ENCODE peak calls at places on chromosomes 13 and 19, in four cellular contexts. One of them, this sample, is unnamed.

GRCh38 chr13:64075543-64076271 is 2660.1 kb upstream of the PCDH20 start:
- DNase-seq in K562: peak
- DNase-seq in HepG2: peak
- DNase-seq in GM12878: no peak
- DNase-seq in this sample: no peak

GRCh38 chr19:38079926-38080380 is 144.1 kb downstream of the DPF1 start:
- DNase-seq in K562: no peak
- DNase-seq in HepG2: peak
- DNase-seq in GM12878: peak
- DNase-seq in this sample: no peak

GRCh38 chr13:91123456-91124127 is 223.9 kb upstream of the MIR17HG start:
- DNase-seq in K562: no peak
- DNase-seq in HepG2: no peak
- DNase-seq in GM12878: no peak
- DNase-seq in this sample: no peak

GRCh38 chr13:47146991-47147783 is 250.3 kb upstream of the HTR2A start:
- DNase-seq in K562: no peak
- DNase-seq in HepG2: no peak
- DNase-seq in GM12878: peak
- DNase-seq in this sample: no peak

GRCh38 chr19:12156254-12157058 is at the start of gene ZNF625:
- DNase-seq in K562: no peak
- DNase-seq in HepG2: peak
- DNase-seq in GM12878: peak
- DNase-seq in this sample: peak

GRCh38 chr19:7516281-7516862 is 469 bp downstream of the ZNF358 start:
- DNase-seq in K562: no peak
- DNase-seq in HepG2: no peak
- DNase-seq in GM12878: no peak
- DNase-seq in this sample: no peak

GRCh38 chr13:31172535-31172934 is 10.8 kb upstream of the HSPH1 start:
- DNase-seq in K562: no peak
- DNase-seq in HepG2: peak
- DNase-seq in GM12878: no peak
- DNase-seq in this sample: no peak

GRCh38 chr13:46082324-46082723 is 22.5 kb downstream of the CPB2 start:
- DNase-seq in K562: no peak
- DNase-seq in HepG2: no peak
- DNase-seq in GM12878: no peak
- DNase-seq in this sample: no peak

GRCh38 chr19:51689751-51690358 is 3.3 kb upstream of the SPACA6 start:
- DNase-seq in K562: peak
- DNase-seq in HepG2: no peak
- DNase-seq in GM12878: no peak
- DNase-seq in this sample: peak

GRCh38 chr13:24304620-24305019 is 4.8 kb upstream of the C1QTNF9 start:
- DNase-seq in K562: no peak
- DNase-seq in HepG2: no peak
- DNase-seq in GM12878: no peak
- DNase-seq in this sample: no peak

GRCh38 chr19:495047-495439 is 1.2 kb upstream of the MADCAM1 start:
- DNase-seq in K562: no peak
- DNase-seq in HepG2: no peak
- DNase-seq in GM12878: no peak
- DNase-seq in this sample: no peak

GRCh38 chr13:50094615-50095293 is 79.5 kb downstream of the KCNRG start:
- DNase-seq in K562: no peak
- DNase-seq in HepG2: no peak
- DNase-seq in GM12878: no peak
- DNase-seq in this sample: no peak

GRCh38 chr13:40087021-40088002 is 431.9 kb downstream of the COG6 start:
- DNase-seq in K562: no peak
- DNase-seq in HepG2: peak
- DNase-seq in GM12878: no peak
- DNase-seq in this sample: peak

GRCh38 chr19:4577020-4577782 is 17.7 kb upstream of the SEMA6B start:
- DNase-seq in K562: peak
- DNase-seq in HepG2: no peak
- DNase-seq in GM12878: no peak
- DNase-seq in this sample: no peak

GRCh38 chr19:6458695-6459355 is 767 bp downstream of the SLC25A23 start:
- DNase-seq in K562: peak
- DNase-seq in HepG2: no peak
- DNase-seq in GM12878: no peak
- DNase-seq in this sample: peak

GRCh38 chr13:100347941-100348340 is 240.6 kb downstream of the GGACT start:
- DNase-seq in K562: no peak
- DNase-seq in HepG2: no peak
- DNase-seq in GM12878: no peak
- DNase-seq in this sample: no peak

GRCh38 chr19:51637362-51637978 is 7.3 kb upstream of the SIGLEC5 start:
- DNase-seq in K562: peak
- DNase-seq in HepG2: peak
- DNase-seq in GM12878: no peak
- DNase-seq in this sample: no peak

GRCh38 chr19:51144482-51145045 is 2.5 kb downstream of the SIGLEC7 start:
- DNase-seq in K562: no peak
- DNase-seq in HepG2: no peak
- DNase-seq in GM12878: no peak
- DNase-seq in this sample: no peak

GRCh38 chr19:20321139-20321656 is 154.2 kb downstream of the ZNF486 start:
- DNase-seq in K562: no peak
- DNase-seq in HepG2: no peak
- DNase-seq in GM12878: no peak
- DNase-seq in this sample: no peak

GRCh38 chr13:27359203-27359821 is 65.1 kb upstream of the GTF3A start:
- DNase-seq in K562: peak
- DNase-seq in HepG2: peak
- DNase-seq in GM12878: no peak
- DNase-seq in this sample: peak

GRCh38 chr19:30696514-30696913 is 324.3 kb downstream of the ZNF536 start:
- DNase-seq in K562: peak
- DNase-seq in HepG2: no peak
- DNase-seq in GM12878: no peak
- DNase-seq in this sample: peak

GRCh38 chr19:7907544-7907943 is 3.9 kb downstream of the MAP2K7 start:
- DNase-seq in K562: no peak
- DNase-seq in HepG2: no peak
- DNase-seq in GM12878: no peak
- DNase-seq in this sample: no peak

GRCh38 chr13:84439108-84439507 is 556.8 kb upstream of the SLITRK1 start:
- DNase-seq in K562: no peak
- DNase-seq in HepG2: no peak
- DNase-seq in GM12878: no peak
- DNase-seq in this sample: no peak

GRCh38 chr19:979318-979741 is 4.8 kb upstream of the WDR18 start:
- DNase-seq in K562: peak
- DNase-seq in HepG2: no peak
- DNase-seq in GM12878: no peak
- DNase-seq in this sample: no peak

GRCh38 chr19:9078651-9079050 is 8.2 kb upstream of the OR1M1 start:
- DNase-seq in K562: no peak
- DNase-seq in HepG2: no peak
- DNase-seq in GM12878: no peak
- DNase-seq in this sample: no peak
- TF ChIP-seq ETV6 in K562: no peak
- TF ChIP-seq ETV6 in HepG2: no peak
- TF ChIP-seq ETV6 in GM12878: no peak
- TF ChIP-seq ETV6 in this sample: no peak

GRCh38 chr13:94711561-94712286 is 621 bp downstream of the SOX21 start:
- DNase-seq in K562: peak
- DNase-seq in HepG2: no peak
- DNase-seq in GM12878: no peak
- DNase-seq in this sample: peak
- TF ChIP-seq ESRRA in K562: no peak
- TF ChIP-seq ESRRA in HepG2: no peak
- TF ChIP-seq ESRRA in GM12878: no peak
- TF ChIP-seq ESRRA in this sample: no peak

GRCh38 chr19:55581145-55581827 is 638 bp upstream of the ZNF579 start:
- DNase-seq in K562: peak
- DNase-seq in HepG2: peak
- DNase-seq in GM12878: no peak
- DNase-seq in this sample: peak
- TF ChIP-seq ETV6 in K562: no peak
- TF ChIP-seq ETV6 in HepG2: no peak
- TF ChIP-seq ETV6 in GM12878: peak
- TF ChIP-seq ETV6 in this sample: peak

DNA sequence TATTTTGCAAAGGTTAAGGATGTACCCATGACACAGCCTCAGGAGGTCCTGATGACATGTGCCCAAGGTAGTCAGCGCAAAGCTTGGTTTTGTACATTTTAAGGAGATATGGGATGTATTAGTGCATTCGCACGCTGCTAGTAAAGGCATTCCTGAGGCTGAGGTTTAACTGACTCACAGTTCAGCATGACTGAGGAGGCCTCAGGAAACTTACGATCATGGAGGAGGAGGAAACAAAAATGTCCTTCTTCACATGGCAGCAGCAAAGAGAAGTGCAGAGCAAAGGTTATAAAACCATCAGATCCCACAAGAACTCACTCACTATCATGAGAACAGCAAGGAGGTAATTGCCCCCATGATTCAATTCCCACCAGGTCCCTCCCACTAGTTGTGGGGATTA is 1017.4 kb downstream of the EFNB2 start:
- DNase-seq in K562: no peak
- DNase-seq in HepG2: no peak
- DNase-seq in GM12878: no peak
- DNase-seq in this sample: no peak
- TF ChIP-seq ESRRA in K562: no peak
- TF ChIP-seq ESRRA in HepG2: no peak
- TF ChIP-seq ESRRA in GM12878: no peak
- TF ChIP-seq ESRRA in this sample: no peak

GRCh38 chr19:14182481-14182880 is 23.5 kb downstream of the ADGRL1 start:
- DNase-seq in K562: no peak
- DNase-seq in HepG2: no peak
- DNase-seq in GM12878: no peak
- DNase-seq in this sample: no peak

GRCh38 chr19:14189415-14189814 is 16.6 kb downstream of the ADGRL1 start:
- DNase-seq in K562: no peak
- DNase-seq in HepG2: no peak
- DNase-seq in GM12878: no peak
- DNase-seq in this sample: no peak

GRCh38 chr19:14183741-14184395 is 22.1 kb downstream of the ADGRL1 start:
- DNase-seq in K562: peak
- DNase-seq in HepG2: no peak
- DNase-seq in GM12878: no peak
- DNase-seq in this sample: no peak

GRCh38 chr19:14185158-14185557 is 20.8 kb downstream of the ADGRL1 start:
- DNase-seq in K562: no peak
- DNase-seq in HepG2: no peak
- DNase-seq in GM12878: no peak
- DNase-seq in this sample: no peak

DNA sequence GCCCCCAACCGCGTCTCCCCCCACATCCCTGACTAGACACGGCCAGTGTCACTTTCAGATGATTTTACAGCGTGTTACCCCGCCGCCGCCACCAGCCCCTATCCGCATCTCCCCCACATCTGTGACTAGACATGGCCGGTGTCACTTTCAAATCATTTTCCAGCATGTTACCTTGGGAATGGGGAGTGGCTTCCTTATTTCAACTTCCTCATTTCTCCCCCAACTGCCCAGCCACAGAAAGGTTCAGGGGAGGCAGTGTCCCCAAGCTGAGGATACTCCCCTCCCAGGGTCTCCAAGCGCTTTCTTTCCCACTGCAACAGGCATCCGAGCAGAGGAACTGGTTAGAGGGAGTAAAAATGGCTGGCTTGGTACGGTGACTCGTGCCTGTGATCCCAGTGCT is 18.4 kb downstream of the ADGRL1 start:
- DNase-seq in K562: peak
- DNase-seq in HepG2: no peak
- DNase-seq in GM12878: no peak
- DNase-seq in this sample: no peak
- TF ChIP-seq ETV6 in K562: no peak
- TF ChIP-seq ETV6 in HepG2: no peak
- TF ChIP-seq ETV6 in GM12878: no peak
- TF ChIP-seq ETV6 in this sample: no peak

DNA sequence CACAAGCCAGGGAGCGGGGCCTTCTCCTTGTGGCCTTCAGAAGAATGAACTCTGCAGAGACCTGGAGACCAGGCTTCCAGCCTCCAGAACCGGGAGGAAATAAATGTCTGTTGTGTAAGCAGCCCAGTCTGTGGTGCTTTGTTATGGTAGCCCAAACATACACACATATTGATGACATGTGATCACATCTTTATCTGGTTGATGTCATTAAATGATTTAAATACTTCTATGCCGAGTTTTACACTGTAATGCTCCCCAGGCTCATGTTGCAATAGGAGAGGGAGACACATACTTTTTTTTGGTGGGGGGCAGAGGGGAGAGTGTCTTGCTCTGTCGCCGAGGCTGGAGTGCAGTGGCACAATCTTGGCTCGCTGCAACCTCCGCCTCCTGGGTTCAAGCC is 188.0 kb upstream of the IRS2 start:
- DNase-seq in K562: no peak
- DNase-seq in HepG2: no peak
- DNase-seq in GM12878: no peak
- DNase-seq in this sample: no peak
- TF ChIP-seq ESRRA in K562: no peak
- TF ChIP-seq ESRRA in HepG2: no peak
- TF ChIP-seq ESRRA in GM12878: no peak
- TF ChIP-seq ESRRA in this sample: no peak

DNA sequence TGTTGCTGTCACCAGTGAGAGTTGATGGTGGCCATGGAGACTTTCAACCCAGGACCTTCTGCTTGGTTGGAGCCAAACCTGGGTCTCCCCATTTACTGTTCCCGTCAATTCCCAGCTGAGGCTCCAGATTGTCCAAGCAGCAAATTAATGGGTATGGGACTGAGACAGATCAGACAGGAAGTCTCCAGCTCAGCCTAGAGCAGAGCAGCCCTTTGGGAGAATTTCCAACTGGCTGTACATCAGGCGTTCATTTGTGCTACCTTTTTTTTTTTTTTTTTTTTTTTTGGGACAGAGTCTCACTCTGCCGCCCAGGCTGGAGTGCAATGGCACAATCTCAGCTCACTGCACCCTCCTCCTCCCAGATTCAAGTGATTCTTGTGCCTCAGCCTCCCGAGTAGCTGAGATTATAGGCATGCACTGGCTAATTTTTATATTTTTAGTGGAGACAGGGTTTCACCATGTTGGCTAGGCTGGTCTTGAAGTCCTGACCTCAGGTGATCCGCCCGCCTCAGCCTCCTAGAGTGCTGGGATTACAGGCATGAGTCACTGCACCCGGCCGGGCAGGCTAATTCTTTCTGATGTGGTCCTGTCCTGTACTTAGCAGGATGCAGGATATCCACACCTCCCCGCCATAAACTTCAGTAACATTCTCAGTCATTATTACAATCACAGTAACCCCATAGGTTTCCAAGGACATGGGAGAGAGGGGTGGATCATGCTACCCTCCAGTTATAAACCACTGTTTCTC is 9.3 kb downstream of the MAP3K10 start:
- DNase-seq in K562: no peak
- DNase-seq in HepG2: no peak
- DNase-seq in GM12878: no peak
- DNase-seq in this sample: no peak
- TF ChIP-seq ETV6 in K562: no peak
- TF ChIP-seq ETV6 in HepG2: no peak
- TF ChIP-seq ETV6 in GM12878: no peak
- TF ChIP-seq ETV6 in this sample: no peak

GRCh38 chr13:28401303-28402056 is 93.4 kb downstream of the FLT1 start:
- DNase-seq in K562: no peak
- DNase-seq in HepG2: no peak
- DNase-seq in GM12878: peak
- DNase-seq in this sample: no peak
- TF ChIP-seq ESRRA in K562: no peak
- TF ChIP-seq ESRRA in HepG2: no peak
- TF ChIP-seq ESRRA in GM12878: no peak
- TF ChIP-seq ESRRA in this sample: no peak